ENCODE peak calls at places on chromosomes 4 and X, in ten cellular contexts. One of them, this sample, is unnamed.

GRCh38 chr4:124123181-124123580 is 589.4 kb downstream of the ANKRD50 start:
- DNase-seq in BJ: no peak
- DNase-seq in mesothelial cell of epicardium: no peak
- DNase-seq in CD4-positive, CD25-positive, alpha-beta regulatory T cell: no peak
- DNase-seq in T-helper 2 cell: no peak
- DNase-seq in GM06990: no peak
- DNase-seq in stomach: no peak
- DNase-seq in T-helper 22 cell: no peak
- DNase-seq in COLO829: no peak
- DNase-seq in glutamatergic neuron: no peak
- DNase-seq in this sample: no peak

GRCh38 chr4:69239777-69240176 is 25.2 kb upstream of the UGT2B11 start:
- DNase-seq in GM06990: no peak
- DNase-seq in glutamatergic neuron: no peak
- DNase-seq in mesothelial cell of epicardium: no peak
- DNase-seq in T-helper 22 cell: no peak
- DNase-seq in CD4-positive, CD25-positive, alpha-beta regulatory T cell: no peak
- DNase-seq in stomach: no peak
- DNase-seq in BJ: no peak
- DNase-seq in COLO829: no peak
- DNase-seq in T-helper 2 cell: no peak
- DNase-seq in this sample: no peak

GRCh38 chr4:73721419-73721818 is 18.9 kb upstream of the CXCL8 start:
- DNase-seq in CD4-positive, CD25-positive, alpha-beta regulatory T cell: no peak
- DNase-seq in glutamatergic neuron: no peak
- DNase-seq in T-helper 2 cell: no peak
- DNase-seq in stomach: no peak
- DNase-seq in T-helper 22 cell: no peak
- DNase-seq in BJ: no peak
- DNase-seq in mesothelial cell of epicardium: no peak
- DNase-seq in COLO829: no peak
- DNase-seq in GM06990: no peak
- DNase-seq in this sample: no peak

GRCh38 chr4:144646523-144647094 is 653 bp downstream of the HHIP start:
- DNase-seq in T-helper 2 cell: no peak
- DNase-seq in mesothelial cell of epicardium: peak
- DNase-seq in GM06990: peak
- DNase-seq in glutamatergic neuron: peak
- DNase-seq in BJ: no peak
- DNase-seq in CD4-positive, CD25-positive, alpha-beta regulatory T cell: peak
- DNase-seq in stomach: no peak
- DNase-seq in T-helper 22 cell: no peak
- DNase-seq in COLO829: no peak
- DNase-seq in this sample: no peak

GRCh38 chr4:37983951-37984350 is 23.8 kb downstream of the PTTG2 start:
- DNase-seq in T-helper 2 cell: no peak
- DNase-seq in mesothelial cell of epicardium: no peak
- DNase-seq in GM06990: no peak
- DNase-seq in COLO829: no peak
- DNase-seq in BJ: no peak
- DNase-seq in glutamatergic neuron: no peak
- DNase-seq in CD4-positive, CD25-positive, alpha-beta regulatory T cell: no peak
- DNase-seq in T-helper 22 cell: no peak
- DNase-seq in stomach: no peak
- DNase-seq in this sample: no peak

GRCh38 chrX:153875391-153876111 is 10.4 kb downstream of the L1CAM start:
- DNase-seq in T-helper 2 cell: peak
- DNase-seq in BJ: no peak
- DNase-seq in glutamatergic neuron: peak
- DNase-seq in stomach: peak
- DNase-seq in COLO829: peak
- DNase-seq in CD4-positive, CD25-positive, alpha-beta regulatory T cell: peak
- DNase-seq in GM06990: peak
- DNase-seq in mesothelial cell of epicardium: peak
- DNase-seq in T-helper 22 cell: peak
- DNase-seq in this sample: no peak

GRCh38 chr4:98341309-98341708 is 80.1 kb downstream of the RAP1GDS1 start:
- DNase-seq in mesothelial cell of epicardium: no peak
- DNase-seq in BJ: peak
- DNase-seq in COLO829: no peak
- DNase-seq in T-helper 2 cell: no peak
- DNase-seq in GM06990: no peak
- DNase-seq in stomach: no peak
- DNase-seq in glutamatergic neuron: peak
- DNase-seq in T-helper 22 cell: no peak
- DNase-seq in CD4-positive, CD25-positive, alpha-beta regulatory T cell: no peak
- DNase-seq in this sample: no peak

GRCh38 chr4:142671516-142671915 is 174.6 kb downstream of the INPP4B start:
- DNase-seq in glutamatergic neuron: no peak
- DNase-seq in stomach: no peak
- DNase-seq in mesothelial cell of epicardium: no peak
- DNase-seq in CD4-positive, CD25-positive, alpha-beta regulatory T cell: no peak
- DNase-seq in COLO829: no peak
- DNase-seq in BJ: no peak
- DNase-seq in T-helper 2 cell: no peak
- DNase-seq in T-helper 22 cell: no peak
- DNase-seq in GM06990: no peak
- DNase-seq in this sample: no peak

GRCh38 chr4:107801766-107802211 is 22.9 kb upstream of the SGMS2 start:
- DNase-seq in mesothelial cell of epicardium: no peak
- DNase-seq in BJ: no peak
- DNase-seq in CD4-positive, CD25-positive, alpha-beta regulatory T cell: no peak
- DNase-seq in T-helper 22 cell: no peak
- DNase-seq in glutamatergic neuron: no peak
- DNase-seq in T-helper 2 cell: no peak
- DNase-seq in COLO829: peak
- DNase-seq in GM06990: no peak
- DNase-seq in stomach: no peak
- DNase-seq in this sample: peak

GRCh38 chr4:151687021-151687640 is 73.7 kb downstream of the GATB start:
- DNase-seq in T-helper 2 cell: no peak
- DNase-seq in CD4-positive, CD25-positive, alpha-beta regulatory T cell: no peak
- DNase-seq in mesothelial cell of epicardium: no peak
- DNase-seq in BJ: no peak
- DNase-seq in GM06990: no peak
- DNase-seq in T-helper 22 cell: no peak
- DNase-seq in stomach: peak
- DNase-seq in glutamatergic neuron: no peak
- DNase-seq in COLO829: no peak
- DNase-seq in this sample: no peak

GRCh38 chr4:121484633-121485032 is 103.8 kb upstream of the QRFPR start:
- DNase-seq in GM06990: no peak
- DNase-seq in BJ: no peak
- DNase-seq in glutamatergic neuron: peak
- DNase-seq in mesothelial cell of epicardium: no peak
- DNase-seq in stomach: peak
- DNase-seq in COLO829: peak
- DNase-seq in T-helper 2 cell: no peak
- DNase-seq in CD4-positive, CD25-positive, alpha-beta regulatory T cell: peak
- DNase-seq in T-helper 22 cell: no peak
- DNase-seq in this sample: peak

GRCh38 chr4:37139987-37140386 is 104.6 kb upstream of the NWD2 start:
- DNase-seq in BJ: no peak
- DNase-seq in T-helper 22 cell: no peak
- DNase-seq in COLO829: no peak
- DNase-seq in glutamatergic neuron: no peak
- DNase-seq in GM06990: no peak
- DNase-seq in mesothelial cell of epicardium: no peak
- DNase-seq in stomach: no peak
- DNase-seq in T-helper 2 cell: no peak
- DNase-seq in CD4-positive, CD25-positive, alpha-beta regulatory T cell: no peak
- DNase-seq in this sample: no peak

GRCh38 chr4:80206541-80207171 is 9.4 kb downstream of the PRDM8 start:
- DNase-seq in T-helper 22 cell: no peak
- DNase-seq in COLO829: no peak
- DNase-seq in T-helper 2 cell: no peak
- DNase-seq in CD4-positive, CD25-positive, alpha-beta regulatory T cell: no peak
- DNase-seq in glutamatergic neuron: no peak
- DNase-seq in BJ: no peak
- DNase-seq in stomach: no peak
- DNase-seq in GM06990: no peak
- DNase-seq in mesothelial cell of epicardium: no peak
- DNase-seq in this sample: no peak

GRCh38 chr4:149531861-149532260 is 283.8 kb downstream of the IQCM start:
- DNase-seq in CD4-positive, CD25-positive, alpha-beta regulatory T cell: no peak
- DNase-seq in T-helper 22 cell: no peak
- DNase-seq in COLO829: no peak
- DNase-seq in stomach: no peak
- DNase-seq in glutamatergic neuron: no peak
- DNase-seq in mesothelial cell of epicardium: no peak
- DNase-seq in GM06990: no peak
- DNase-seq in T-helper 2 cell: no peak
- DNase-seq in BJ: no peak
- DNase-seq in this sample: no peak

GRCh38 chrX:49238735-49239134 is 3.5 kb downstream of the CCDC22 start:
- DNase-seq in CD4-positive, CD25-positive, alpha-beta regulatory T cell: no peak
- DNase-seq in stomach: no peak
- DNase-seq in COLO829: no peak
- DNase-seq in BJ: no peak
- DNase-seq in T-helper 2 cell: no peak
- DNase-seq in mesothelial cell of epicardium: no peak
- DNase-seq in GM06990: no peak
- DNase-seq in T-helper 22 cell: no peak
- DNase-seq in glutamatergic neuron: no peak
- DNase-seq in this sample: no peak

GRCh38 chrX:57918750-57919436 is 8.6 kb upstream of the ZXDA start:
- DNase-seq in COLO829: no peak
- DNase-seq in T-helper 2 cell: no peak
- DNase-seq in mesothelial cell of epicardium: no peak
- DNase-seq in glutamatergic neuron: no peak
- DNase-seq in GM06990: no peak
- DNase-seq in T-helper 22 cell: no peak
- DNase-seq in BJ: no peak
- DNase-seq in CD4-positive, CD25-positive, alpha-beta regulatory T cell: peak
- DNase-seq in stomach: peak
- DNase-seq in this sample: no peak

GRCh38 chrX:1112321-1112720 is 100.1 kb downstream of the CRLF2 start:
- DNase-seq in GM06990: no peak
- DNase-seq in CD4-positive, CD25-positive, alpha-beta regulatory T cell: no peak
- DNase-seq in BJ: no peak
- DNase-seq in glutamatergic neuron: no peak
- DNase-seq in mesothelial cell of epicardium: no peak
- DNase-seq in COLO829: no peak
- DNase-seq in T-helper 2 cell: no peak
- DNase-seq in T-helper 22 cell: no peak
- DNase-seq in stomach: no peak
- DNase-seq in this sample: no peak

GRCh38 chr4:24516926-24517325 is 67.4 kb downstream of the DHX15 start:
- DNase-seq in BJ: no peak
- DNase-seq in glutamatergic neuron: no peak
- DNase-seq in COLO829: no peak
- DNase-seq in T-helper 2 cell: no peak
- DNase-seq in mesothelial cell of epicardium: no peak
- DNase-seq in T-helper 22 cell: no peak
- DNase-seq in stomach: no peak
- DNase-seq in GM06990: no peak
- DNase-seq in CD4-positive, CD25-positive, alpha-beta regulatory T cell: no peak
- DNase-seq in this sample: no peak

GRCh38 chrX:130171446-130172126 is at the start of gene RAB33A:
- DNase-seq in T-helper 2 cell: no peak
- DNase-seq in T-helper 22 cell: peak
- DNase-seq in CD4-positive, CD25-positive, alpha-beta regulatory T cell: peak
- DNase-seq in COLO829: no peak
- DNase-seq in stomach: no peak
- DNase-seq in mesothelial cell of epicardium: no peak
- DNase-seq in GM06990: peak
- DNase-seq in glutamatergic neuron: peak
- DNase-seq in BJ: no peak
- DNase-seq in this sample: peak

GRCh38 chr4:37601527-37601926 is 84.6 kb downstream of the RELL1 start:
- DNase-seq in GM06990: no peak
- DNase-seq in stomach: peak
- DNase-seq in T-helper 22 cell: no peak
- DNase-seq in BJ: no peak
- DNase-seq in T-helper 2 cell: no peak
- DNase-seq in mesothelial cell of epicardium: no peak
- DNase-seq in COLO829: no peak
- DNase-seq in glutamatergic neuron: no peak
- DNase-seq in CD4-positive, CD25-positive, alpha-beta regulatory T cell: no peak
- DNase-seq in this sample: peak

GRCh38 chr4:154406022-154406835 is 85.4 kb downstream of the DCHS2 start:
- DNase-seq in CD4-positive, CD25-positive, alpha-beta regulatory T cell: peak
- DNase-seq in T-helper 22 cell: no peak
- DNase-seq in mesothelial cell of epicardium: no peak
- DNase-seq in T-helper 2 cell: no peak
- DNase-seq in glutamatergic neuron: no peak
- DNase-seq in stomach: no peak
- DNase-seq in COLO829: no peak
- DNase-seq in GM06990: no peak
- DNase-seq in BJ: no peak
- DNase-seq in this sample: no peak

GRCh38 chrX:149161438-149162088 is 343.5 kb downstream of the IDS start:
- DNase-seq in stomach: no peak
- DNase-seq in CD4-positive, CD25-positive, alpha-beta regulatory T cell: no peak
- DNase-seq in GM06990: no peak
- DNase-seq in T-helper 2 cell: no peak
- DNase-seq in glutamatergic neuron: no peak
- DNase-seq in mesothelial cell of epicardium: no peak
- DNase-seq in COLO829: no peak
- DNase-seq in T-helper 22 cell: no peak
- DNase-seq in BJ: no peak
- DNase-seq in this sample: no peak

GRCh38 chr4:139718833-139719232 is 53.2 kb downstream of the MGST2 start:
- DNase-seq in glutamatergic neuron: no peak
- DNase-seq in T-helper 2 cell: no peak
- DNase-seq in T-helper 22 cell: no peak
- DNase-seq in BJ: no peak
- DNase-seq in COLO829: no peak
- DNase-seq in GM06990: no peak
- DNase-seq in stomach: no peak
- DNase-seq in mesothelial cell of epicardium: no peak
- DNase-seq in CD4-positive, CD25-positive, alpha-beta regulatory T cell: no peak
- DNase-seq in this sample: no peak

GRCh38 chr4:87278335-87278794 is 44.3 kb downstream of the HSD17B13 start:
- DNase-seq in CD4-positive, CD25-positive, alpha-beta regulatory T cell: no peak
- DNase-seq in mesothelial cell of epicardium: no peak
- DNase-seq in glutamatergic neuron: no peak
- DNase-seq in stomach: no peak
- DNase-seq in GM06990: no peak
- DNase-seq in T-helper 2 cell: no peak
- DNase-seq in BJ: no peak
- DNase-seq in COLO829: no peak
- DNase-seq in T-helper 22 cell: no peak
- DNase-seq in this sample: no peak

This sample was measured in foreskin melanocyte.